ENCODE peak calls at places on chromosomes 7 and 10, in four cellular contexts. Z, B, R and N are unnamed samples.

GRCh38 chr7:47400741-47401206 is 181.1 kb downstream of the TNS3 start:
- DNase-seq in Z (no peak), B (no peak), R (no peak), N (no peak)

GRCh38 chr7:24436131-24436920 is 136.9 kb upstream of the PALS2 start:
- DNase-seq in Z (no peak), B (no peak), R (no peak), N (no peak)

GRCh38 chr10:108421256-108421655 is 1256.8 kb upstream of the SORCS1 start:
- DNase-seq in Z (no peak), B (no peak), R (no peak), N (no peak)

GRCh38 chr7:55336540-55336939 is 28.6 kb upstream of the LANCL2 start:
- DNase-seq in Z (no peak), B (no peak), R (no peak), N (no peak)

GRCh38 chr7:136997735-136998134 is 129.3 kb downstream of the CHRM2 start:
- DNase-seq in Z (no peak), B (no peak), R (no peak), N (no peak)

GRCh38 chr7:115838829-115839228 is 191.7 kb downstream of the TFEC start:
- DNase-seq in Z (no peak), B (no peak), R (no peak), N (no peak)

GRCh38 chr10:15197276-15197675 is 28.8 kb upstream of the NMT2 start:
- DNase-seq in Z (no peak), B (no peak), R (no peak), N (no peak)

GRCh38 chr7:55641273-55641691 is 69.0 kb upstream of the VOPP1 start:
- DNase-seq in Z (peak), B (peak), R (peak), N (peak)

GRCh38 chr10:80599424-80599847 is 61.7 kb downstream of the SH2D4B start:
- DNase-seq in Z (peak), B (peak), R (peak), N (peak)

GRCh38 chr7:151540146-151540545 is 20.5 kb upstream of the RHEB start:
- DNase-seq in Z (no peak), B (no peak), R (no peak), N (no peak)

GRCh38 chr10:46541017-46541661 is 15.3 kb downstream of the GPRIN2 start:
- DNase-seq in Z (peak), B (no peak), R (no peak), N (no peak)

GRCh38 chr7:18041202-18041601 is 13.6 kb upstream of the PRPS1L1 start:
- DNase-seq in Z (no peak), B (no peak), R (no peak), N (no peak)

GRCh38 chr10:15254808-15255655 is 86.5 kb upstream of the NMT2 start:
- DNase-seq in Z (peak), B (no peak), R (no peak), N (no peak)

GRCh38 chr10:120460776-120461175 is 3.7 kb downstream of the PLPP4 start:
- DNase-seq in Z (peak), B (no peak), R (no peak), N (no peak)
- TF ChIP-seq FOXK2 in Z (no peak), B (no peak), R (no peak), N (no peak)

DNA sequence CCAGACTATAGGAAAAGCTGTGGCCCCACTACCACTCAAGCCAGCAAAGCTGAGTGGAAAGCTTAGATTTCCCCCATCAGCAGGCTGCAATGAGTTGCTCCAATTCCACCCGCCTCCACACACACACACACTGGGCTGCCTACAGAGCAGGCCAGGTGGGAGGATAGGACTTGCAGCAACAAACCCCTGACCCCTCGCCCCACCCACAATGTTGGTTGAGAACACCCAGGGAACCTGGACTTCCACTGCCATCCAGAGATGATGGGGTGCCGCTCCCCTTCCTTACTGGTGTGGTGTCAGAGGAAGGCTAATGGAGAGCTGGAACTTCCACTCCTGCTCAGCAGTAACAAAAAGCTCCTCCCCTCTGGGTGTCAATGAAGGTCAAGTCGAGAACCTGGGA is 16.8 kb upstream of the PLEKHA1 start:
- DNase-seq in Z (no peak), B (no peak), R (no peak), N (no peak)
- TF ChIP-seq FOXK2 in Z (no peak), B (no peak), R (no peak), N (no peak)

DNA sequence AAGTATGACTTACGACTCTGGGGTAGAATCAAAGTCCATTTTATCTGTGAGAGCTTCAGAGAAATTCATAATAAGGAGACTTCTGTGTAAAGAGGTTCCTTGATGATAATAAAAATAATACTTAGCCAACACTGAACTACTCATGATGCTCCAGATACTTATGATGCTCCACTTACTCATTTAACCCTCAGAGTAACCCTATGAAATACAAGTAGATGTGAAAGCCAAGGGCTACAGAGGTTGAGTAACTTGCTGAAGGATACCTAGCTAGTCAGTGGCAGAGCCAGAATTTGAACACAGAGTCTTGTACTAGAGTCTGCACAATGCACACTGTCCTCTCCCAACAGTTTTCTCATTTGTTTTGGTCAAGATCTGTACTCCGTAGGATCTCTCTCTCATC is 89.5 kb downstream of the HECW1 start:
- DNase-seq in Z (no peak), B (no peak), R (no peak), N (no peak)
- TF ChIP-seq FOXK2 in Z (no peak), B (no peak), R (no peak), N (no peak)

GRCh38 chr10:110219884-110220283 is 12.5 kb downstream of the MXI1 start:
- DNase-seq in Z (no peak), B (no peak), R (no peak), N (no peak)

GRCh38 chr10:110220383-110220782 is 13.0 kb downstream of the MXI1 start:
- DNase-seq in Z (no peak), B (no peak), R (no peak), N (no peak)

GRCh38 chr10:110222896-110223675 is 15.7 kb downstream of the MXI1 start:
- DNase-seq in Z (no peak), B (no peak), R (no peak), N (no peak)

GRCh38 chr10:110221044-110221720 is 13.8 kb downstream of the MXI1 start:
- DNase-seq in Z (no peak), B (no peak), R (no peak), N (no peak)

DNA sequence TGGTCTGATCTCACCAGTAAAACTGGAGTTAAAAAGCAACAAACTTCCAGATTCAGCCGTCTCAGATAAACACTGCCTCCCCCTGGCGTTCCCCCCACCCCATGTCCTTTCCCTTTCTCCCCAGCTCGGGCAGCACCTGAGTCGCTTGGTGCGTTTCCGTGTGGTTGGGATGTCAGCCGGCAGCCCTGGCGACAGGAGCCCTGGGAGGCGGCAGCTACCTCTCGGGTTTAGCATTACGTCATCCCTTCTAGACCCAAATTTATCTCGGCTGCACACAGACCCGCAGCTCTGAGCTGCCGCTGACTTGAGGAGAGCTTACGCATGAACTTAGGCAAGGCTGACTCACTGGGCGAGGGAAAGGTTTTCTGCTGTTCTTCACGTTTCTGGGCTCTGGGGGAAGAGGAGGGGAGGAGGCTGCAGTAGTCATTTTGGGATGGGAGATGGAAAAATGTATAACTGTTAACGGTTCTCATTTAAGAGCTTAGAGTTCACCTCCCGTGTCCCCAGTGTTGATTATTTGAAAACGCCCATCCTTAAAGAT is 14.4 kb downstream of the MXI1 start:
- DNase-seq in Z (peak), B (no peak), R (no peak), N (peak)
- TF ChIP-seq FOXK2 in Z (peak), B (no peak), R (no peak), N (no peak)

GRCh38 chr10:3258291-3258848 is 85.8 kb upstream of the PITRM1 start:
- DNase-seq in Z (no peak), B (no peak), R (no peak), N (no peak)
- TF ChIP-seq FOXK2 in Z (no peak), B (no peak), R (no peak), N (no peak)

GRCh38 chr7:41156268-41156667 is 546.6 kb downstream of the INHBA start:
- DNase-seq in Z (no peak), B (no peak), R (no peak), N (no peak)
- TF ChIP-seq FOXK2 in Z (no peak), B (no peak), R (no peak), N (no peak)

GRCh38 chr10:116665541-116666125 is 44.9 kb downstream of the PNLIPRP2 start:
- DNase-seq in Z (no peak), B (peak), R (no peak), N (no peak)
- TF ChIP-seq FOXK2 in Z (no peak), B (no peak), R (no peak), N (no peak)

DNA sequence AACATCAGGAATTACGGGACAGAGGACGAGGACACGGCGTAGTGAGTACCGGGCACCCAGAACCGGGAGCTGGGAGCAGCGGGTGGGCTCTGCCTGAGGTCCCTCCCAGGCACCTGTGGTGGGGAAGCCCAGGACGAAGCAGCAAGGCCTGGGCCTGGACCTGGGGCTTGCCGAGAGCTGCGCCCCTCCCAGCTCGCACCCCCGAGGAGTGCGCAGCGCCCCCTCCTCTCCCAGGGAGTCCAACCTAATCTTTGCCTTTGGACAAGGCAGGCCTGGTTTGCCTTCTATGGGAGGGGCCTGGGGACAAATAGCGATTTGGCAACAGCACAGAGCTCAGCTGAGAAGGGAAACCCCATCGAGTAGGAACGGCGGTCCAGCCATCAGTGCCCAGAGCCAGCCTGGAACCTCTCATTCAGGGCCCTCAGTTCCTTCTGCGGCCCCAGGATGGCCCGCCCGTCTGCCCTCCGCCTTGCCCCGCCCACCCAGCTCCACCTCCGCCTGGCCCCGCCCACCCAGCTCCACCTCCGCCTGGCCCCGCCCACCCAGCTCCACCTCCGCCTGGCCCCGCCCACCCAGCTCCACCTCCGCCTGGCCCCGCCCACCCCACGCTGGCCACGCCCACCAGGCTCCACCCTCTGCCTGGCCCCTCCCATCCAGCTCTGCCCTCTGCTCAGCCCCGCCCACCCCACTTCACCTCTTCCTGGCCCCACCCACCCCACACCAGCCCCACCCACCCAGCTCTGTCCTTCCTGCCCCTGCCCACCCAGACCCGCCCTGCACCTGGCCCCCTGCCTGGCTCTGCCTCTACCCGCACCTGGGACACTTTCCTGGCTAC is 32.5 kb upstream of the KNDC1 start:
- DNase-seq in Z (peak), B (no peak), R (no peak), N (peak)
- TF ChIP-seq FOXK2 in Z (no peak), B (no peak), R (no peak), N (no peak)

DNA sequence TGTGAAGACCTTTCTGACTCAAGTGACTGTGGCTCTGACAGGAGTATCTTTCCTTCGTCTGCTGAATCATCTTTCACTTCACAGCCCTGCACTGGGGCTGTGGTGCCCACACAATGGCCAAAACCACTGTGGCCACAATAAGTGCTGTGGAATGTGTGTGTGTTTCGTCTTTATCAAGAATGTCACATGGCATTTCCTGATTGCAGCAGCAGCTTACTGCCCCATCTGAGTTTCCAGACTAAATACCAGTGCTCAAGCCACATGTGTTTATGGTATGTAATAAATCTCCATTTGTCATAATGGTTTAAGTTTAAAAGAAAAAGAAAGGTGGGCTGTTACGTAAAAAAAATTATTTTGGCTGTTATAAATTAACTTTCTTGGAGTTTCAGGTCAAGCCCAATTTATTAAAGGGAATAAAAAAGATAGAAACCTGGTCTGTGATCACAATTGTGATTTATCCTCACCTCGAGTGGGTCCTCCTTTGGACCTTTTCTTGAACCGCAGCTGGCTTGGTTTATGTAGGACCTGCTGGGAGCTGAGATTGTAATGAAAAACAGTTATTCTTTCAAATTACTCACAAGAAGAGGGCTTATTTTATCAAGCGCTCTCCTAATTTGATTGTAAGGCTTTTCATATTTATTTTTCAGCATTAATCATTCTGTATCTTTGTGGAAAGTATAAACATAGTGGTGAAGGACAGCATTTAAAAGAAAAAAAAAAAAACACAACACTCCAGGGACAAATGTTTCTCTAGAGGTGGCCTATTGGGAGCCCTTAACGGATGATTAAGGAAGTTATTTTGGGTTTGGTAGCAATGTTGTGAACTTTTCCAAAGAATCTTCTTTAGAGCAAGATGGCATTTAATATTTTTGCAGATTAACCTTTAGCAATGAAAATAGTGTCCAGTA is 116.2 kb downstream of the LRMDA start:
- DNase-seq in Z (no peak), B (no peak), R (peak), N (no peak)
- TF ChIP-seq FOXK2 in Z (no peak), B (no peak), R (no peak), N (no peak)

DNA sequence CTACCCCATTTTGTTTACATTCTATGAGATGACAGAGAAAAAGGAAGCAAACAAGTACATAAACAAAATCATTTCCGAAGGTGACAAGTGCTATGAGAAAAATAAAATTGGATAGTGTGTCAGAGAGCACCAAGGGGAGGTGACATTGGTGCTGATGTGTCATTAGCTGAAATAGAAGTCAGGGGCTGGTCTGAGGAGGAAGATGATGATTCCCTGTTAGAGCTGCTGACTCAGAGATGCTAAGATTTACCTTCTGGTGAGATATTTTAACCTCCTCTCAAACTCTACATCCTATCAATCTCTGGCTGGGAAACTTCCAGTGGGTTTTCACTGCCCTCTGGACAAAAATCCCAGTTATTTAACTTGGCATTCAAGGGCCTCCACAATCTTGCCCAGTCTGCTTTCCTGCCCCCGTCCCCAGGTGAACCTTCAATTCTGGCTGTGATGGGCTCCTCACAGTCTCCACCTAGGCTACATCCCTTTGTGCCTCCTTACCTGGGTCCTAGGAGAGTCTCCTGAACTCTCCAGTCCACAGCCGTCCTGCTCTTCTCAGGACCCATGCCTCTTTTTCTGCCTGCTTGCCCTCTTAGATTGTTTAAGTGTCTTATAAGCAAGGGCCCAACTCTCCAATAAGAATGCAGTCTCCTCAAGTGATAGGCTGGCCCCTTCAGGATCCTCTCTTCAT is 26.6 kb downstream of the DUSP5 start:
- DNase-seq in Z (no peak), B (no peak), R (no peak), N (no peak)
- TF ChIP-seq FOXK2 in Z (no peak), B (no peak), R (no peak), N (no peak)